ENCODE peak calls at places on chromosomes 5 and 9, in seven cellular contexts. D, A, M, V, E, J and G are unnamed samples.
A peak's percentile ranks its signal among the peaks of the same experiment; 100 is the strongest.

GRCh38 chr5:74384851-74385250 is 255.7 kb downstream of the ENC1 start:
- DNase-seq in E (no peak), V (no peak), M (no peak), J (no peak), A (no peak), D (no peak), G (peak; percentile 72)

GRCh38 chr9:86368871-86369521 is 14.8 kb upstream of the TUT7 start:
- DNase-seq in D (no peak), J (no peak), A (no peak), V (peak; percentile 84), E (no peak), M (peak; percentile 98), G (no peak)

GRCh38 chr5:39164016-39164415 is 55.3 kb downstream of the FYB1 start:
- DNase-seq in D (no peak), V (no peak), A (no peak), J (no peak), E (no peak), M (no peak), G (no peak)

GRCh38 chr9:132372177-132373095 is 17.6 kb upstream of the SETX start:
- DNase-seq in D (no peak), M (peak; percentile 50), A (peak; percentile 76), J (peak; percentile 45), E (peak; percentile 34), V (no peak), G (no peak)

GRCh38 chr9:127915325-127915752 is 1.5 kb downstream of the ST6GALNAC4 start:
- DNase-seq in V (no peak), A (peak; percentile 69), J (no peak), E (no peak), M (no peak), D (no peak), G (no peak)

GRCh38 chr9:127875306-127875966 is 2.0 kb downstream of the AK1 start:
- DNase-seq in M (no peak), A (no peak), J (no peak), E (no peak), D (no peak), V (no peak), G (peak; percentile 42)

GRCh38 chr5:137215780-137216179 is 283.3 kb downstream of the SPOCK1 start:
- DNase-seq in A (no peak), E (no peak), M (no peak), D (no peak), V (no peak), J (no peak), G (no peak)

GRCh38 chr5:159319822-159320221 is 10.5 kb downstream of the IL12B start:
- DNase-seq in E (no peak), D (no peak), J (no peak), M (no peak), A (no peak), V (no peak), G (no peak)

GRCh38 chr5:132962429-132962928 is 955 bp downstream of the AFF4 start:
- DNase-seq in A (no peak), J (no peak), M (peak; percentile 83), V (no peak), E (no peak), D (no peak), G (peak; percentile 37)

GRCh38 chr9:89880161-89880560 is 275.3 kb downstream of the GADD45G start:
- DNase-seq in V (no peak), J (no peak), A (peak; percentile 53), M (no peak), D (no peak), E (peak; percentile 18), G (no peak)

GRCh38 chr9:90307177-90307833 is 335.3 kb downstream of the DIRAS2 start:
- DNase-seq in D (no peak), J (no peak), V (no peak), E (no peak), M (no peak), A (no peak), G (peak; percentile 68)

GRCh38 chr5:17103471-17103870 is 114.0 kb upstream of the BASP1 start:
- DNase-seq in D (no peak), A (no peak), V (no peak), J (no peak), M (no peak), E (no peak), G (no peak)

GRCh38 chr5:172106511-172107356 is 81.3 kb downstream of the STK10 start:
- DNase-seq in J (no peak), M (peak; percentile 48), E (peak; percentile 59), D (peak; percentile 63), V (no peak), A (no peak), G (no peak)

GRCh38 chr5:59126665-59127354 is 543.9 kb downstream of the RAB3C start:
- DNase-seq in A (no peak), M (peak; percentile 55), V (no peak), D (no peak), J (no peak), E (no peak), G (no peak)

GRCh38 chr9:120343416-120343815 is 236.6 kb downstream of the CDK5RAP2 start:
- DNase-seq in J (no peak), E (no peak), A (no peak), V (no peak), M (no peak), D (no peak), G (no peak)

DNA sequence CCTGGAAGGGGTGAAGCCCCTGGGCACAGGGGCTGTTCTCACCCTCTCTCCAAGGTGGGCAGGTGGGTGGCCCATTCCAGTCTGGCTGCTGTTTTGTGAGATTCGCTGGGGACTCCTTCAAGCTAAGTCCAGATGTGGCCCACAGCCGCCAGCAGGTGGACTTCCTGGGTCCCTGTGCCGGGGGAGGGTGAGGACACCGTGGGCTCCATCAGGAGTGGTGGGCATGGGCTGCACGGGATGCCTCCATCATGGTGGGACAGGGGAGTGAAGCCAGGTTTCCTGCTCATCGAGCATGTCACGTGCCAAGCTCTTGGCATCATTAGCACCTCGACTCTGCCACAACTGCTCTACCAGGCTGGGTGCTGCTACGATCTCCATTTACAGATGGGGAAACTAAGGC is 1.8 kb downstream of the NCS1 start:
- DNase-seq in M (no peak), A (no peak), D (peak; percentile 38), E (no peak), J (no peak), V (no peak), G (no peak)
- TF ChIP-seq CTCF in M (no peak), A (no peak), D (no peak), E (no peak), J (no peak), V (no peak), G (no peak)

DNA sequence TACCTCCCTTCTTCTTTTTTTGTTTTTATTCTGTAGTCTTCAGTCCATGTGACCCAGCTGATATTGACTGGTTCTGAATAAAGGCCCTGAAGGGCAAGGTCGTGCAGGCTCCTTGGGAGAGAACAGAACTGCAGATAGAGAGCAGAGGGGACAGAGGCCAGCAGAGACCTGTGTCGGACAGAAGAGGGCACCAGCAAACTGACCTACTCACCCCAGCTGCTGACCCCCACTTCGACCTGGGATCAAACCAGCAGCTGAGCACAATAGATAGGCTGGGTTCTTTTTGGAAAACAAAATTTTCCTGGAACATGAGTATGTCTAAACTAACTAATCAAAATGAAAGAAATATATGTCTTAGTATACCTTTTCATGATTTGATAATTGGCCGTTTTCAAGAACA is 695.1 kb downstream of the NR2F1-AS1 start:
- DNase-seq in J (no peak), E (no peak), M (no peak), A (no peak), V (no peak), D (no peak), G (no peak)
- TF ChIP-seq CTCF in J (no peak), E (no peak), M (peak; percentile 12), A (no peak), V (no peak), D (no peak), G (no peak)

DNA sequence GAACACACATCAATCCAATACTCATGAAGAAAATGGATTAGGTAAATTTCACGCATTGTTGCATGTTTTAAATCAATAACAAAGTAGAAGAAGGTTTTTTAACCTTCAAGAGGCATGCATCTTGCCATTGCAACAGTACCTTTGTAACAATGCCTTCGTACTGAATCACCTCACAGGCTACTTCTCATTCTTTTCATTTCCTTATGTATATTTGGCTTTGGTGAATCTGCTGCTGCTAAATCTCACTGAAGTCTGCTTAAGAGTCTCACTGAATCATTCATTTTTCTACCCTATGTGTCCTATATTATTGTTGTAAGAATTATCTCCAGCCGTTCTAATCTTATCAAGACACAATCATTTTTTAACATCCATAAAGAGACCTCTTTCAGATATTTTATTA is 152.5 kb downstream of the CDH10 start:
- DNase-seq in A (no peak), V (no peak), D (no peak), J (no peak), M (no peak), E (no peak), G (no peak)
- TF ChIP-seq CTCF in A (no peak), V (no peak), D (no peak), J (no peak), M (no peak), E (no peak), G (no peak)

GRCh38 chr5:29218138-29218537 is 1975.3 kb upstream of the CDH6 start:
- DNase-seq in A (no peak), M (no peak), E (no peak), V (no peak), J (no peak), D (no peak), G (no peak)
- TF ChIP-seq CTCF in A (no peak), M (no peak), E (no peak), V (no peak), J (no peak), D (no peak), G (no peak)

DNA sequence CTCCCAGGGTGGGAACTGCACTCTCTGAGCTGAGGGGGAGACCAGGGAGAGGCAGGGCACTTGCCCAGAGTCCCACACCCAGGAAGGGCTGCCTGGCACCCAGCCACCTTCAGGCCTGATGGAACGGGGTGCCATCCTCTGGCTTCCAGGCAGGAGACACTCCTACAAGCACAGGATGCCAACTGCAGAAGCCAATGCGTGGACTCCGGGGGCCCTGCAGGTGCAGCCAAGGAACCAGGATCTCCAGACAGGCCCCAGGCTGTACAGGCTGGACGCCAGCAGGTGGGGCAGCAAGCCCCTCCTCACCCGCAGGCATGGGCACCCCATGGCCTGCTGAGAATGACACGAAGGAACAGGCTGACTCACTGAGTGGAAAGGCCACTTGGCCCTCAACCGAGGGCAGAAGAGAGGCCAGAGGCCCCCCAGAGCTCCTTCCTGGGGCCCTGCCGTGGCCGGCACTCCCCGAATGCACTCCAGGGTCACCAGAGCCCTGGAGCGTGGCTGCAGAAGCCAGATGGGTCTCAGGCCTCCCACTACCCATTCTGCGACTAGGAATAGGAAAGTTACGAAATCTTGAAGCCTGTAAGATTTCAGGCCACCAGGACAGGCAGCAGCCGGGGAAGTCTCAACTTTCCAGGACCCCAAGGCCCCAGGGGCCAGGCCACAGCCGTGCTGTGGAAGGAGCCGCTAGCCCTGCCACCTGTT is 15.7 kb downstream of the NACC2 start:
- DNase-seq in A (peak; percentile 68), J (no peak), E (no peak), D (peak; percentile 21), M (no peak), V (no peak), G (no peak)
- TF ChIP-seq CTCF in A (no peak), J (no peak), E (no peak), D (no peak), M (no peak), V (no peak), G (peak; percentile 4)